ENCODE peak calls at places on chromosomes 13 and 19, in seven cellular contexts. B is pancreas; H is tibial nerve; Z is mammary epithelial cell; E is body of pancreas; U is naive thymus-derived CD4-positive, alpha-beta T cell; R is kidney epithelial cell. S is an unnamed sample. For H3K27me3, the result is how much of the 10 kb centered on the place peaks cover.

GRCh38 chr13:109628251-109628699 is 158.1 kb downstream of the IRS2 start:
- DNase-seq in E (no peak), U (no peak), Z (peak), H (no peak), B (no peak), R (peak), S (no peak)

GRCh38 chr19:55050749-55051532 is 12.0 kb downstream of the RDH13 start:
- DNase-seq in B (no peak), Z (no peak), E (no peak), U (no peak), H (no peak), R (no peak), S (no peak)

GRCh38 chr19:35986664-35987570 is 8.1 kb upstream of the SDHAF1 start:
- DNase-seq in E (no peak), Z (no peak), U (no peak), R (no peak), H (no peak), B (no peak), S (no peak)

GRCh38 chr13:44629465-44630183 is 53.5 kb upstream of the TSC22D1 start:
- DNase-seq in E (no peak), Z (no peak), R (no peak), U (no peak), B (no peak), H (no peak), S (no peak)

GRCh38 chr13:98416408-98416807 is 160.5 kb downstream of the STK24 start:
- DNase-seq in Z (no peak), E (peak), U (no peak), B (peak), R (peak), H (no peak), S (no peak)

GRCh38 chr19:36488816-36489138 is 584 bp downstream of the ZNF566 start:
- DNase-seq in R (no peak), E (peak), H (no peak), U (no peak), Z (no peak), B (no peak), S (no peak)

GRCh38 chr19:7968796-7969559 is 25.5 kb upstream of the TIMM44 start:
- DNase-seq in H (no peak), R (no peak), U (no peak), E (no peak), Z (no peak), B (no peak), S (no peak)

GRCh38 chr13:113654591-113655357 is 3.2 kb downstream of the ATP4B start:
- DNase-seq in R (no peak), U (no peak), Z (no peak), E (peak), B (peak), H (peak), S (no peak)

GRCh38 chr19:50639121-50640112 is at the start of gene SYT3:
- DNase-seq in U (peak), Z (no peak), B (peak), E (peak), H (no peak), R (no peak), S (no peak)

GRCh38 chr13:85528578-85529215 is 270.5 kb downstream of the SLITRK6 start:
- DNase-seq in Z (peak), E (no peak), R (peak), U (no peak), H (no peak), B (no peak), S (no peak)

GRCh38 chr19:1745589-1746031 is 7.7 kb upstream of the ONECUT3 start:
- DNase-seq in B (no peak), U (no peak), Z (no peak), E (no peak), R (no peak), H (no peak), S (no peak)

GRCh38 chr13:98978280-98978679 is 416 bp upstream of the DOCK9 start:
- DNase-seq in R (peak), H (no peak), Z (peak), B (no peak), E (no peak), U (no peak), S (no peak)

GRCh38 chr13:98839826-98840769 is 87.6 kb upstream of the SLC15A1 start:
- DNase-seq in U (no peak), Z (peak), E (peak), H (peak), B (peak), R (no peak), S (peak)

GRCh38 chr19:8307400-8307964 is 676 bp downstream of the CD320 start:
- DNase-seq in R (no peak), B (no peak), H (peak), Z (no peak), E (peak), U (no peak), S (no peak)

GRCh38 chr19:8308891-8309291 is 733 bp upstream of the CD320 start:
- DNase-seq in R (no peak), H (peak), Z (no peak), E (peak), B (peak), U (no peak), S (no peak)

GRCh38 chr13:107216046-107216715 is 648.2 kb upstream of the ARGLU1 start:
- DNase-seq in B (no peak), H (no peak), R (no peak), Z (peak), E (no peak), U (no peak), S (no peak)

GRCh38 chr13:36919206-36919832 is 719 bp downstream of the SMAD9 start:
- DNase-seq in E (peak), R (no peak), Z (peak), H (no peak), U (no peak), B (no peak), S (no peak)

GRCh38 chr13:74667656-74668055 is 533.5 kb upstream of the KLF12 start:
- DNase-seq in H (no peak), B (no peak), R (no peak), Z (no peak), E (no peak), U (no peak), S (no peak)

GRCh38 chr19:46073268-46073922 is 32.6 kb upstream of the IGFL4 start:
- DNase-seq in E (no peak), Z (peak), R (no peak), H (no peak), B (no peak), U (no peak), S (no peak)

GRCh38 chr19:10612515-10613119 is 12.7 kb upstream of the SLC44A2 start:
- DNase-seq in R (no peak), B (peak), H (peak), Z (no peak), U (no peak), E (peak), S (no peak)

GRCh38 chr13:30224732-30225131 is 82.6 kb downstream of the KATNAL1 start:
- DNase-seq in H (no peak), E (no peak), B (no peak), R (no peak), U (no peak), Z (peak), S (no peak)

GRCh38 chr19:51809787-51810186 is 14.8 kb downstream of the FPR3 start:
- DNase-seq in B (no peak), H (no peak), R (no peak), U (no peak), E (no peak), Z (no peak), S (no peak)

GRCh38 chr13:37791699-37792098 is 77.9 kb downstream of the TRPC4 start:
- DNase-seq in E (no peak), U (no peak), Z (no peak), R (no peak), H (no peak), B (no peak), S (no peak)

GRCh38 chr19:15532779-15533521 is 24.6 kb downstream of the CYP4F22 start:
- DNase-seq in R (no peak), E (no peak), H (no peak), B (no peak), U (no peak), Z (peak), S (no peak)

GRCh38 chr13:30421093-30422055 is 919 bp upstream of the UBE2L5 start:
- DNase-seq in B (peak), E (peak), R (no peak), Z (peak), H (peak), U (peak), S (peak)

GRCh38 chr19:51064534-51065220 is at the start of gene KLK13:
- DNase-seq in R (no peak), Z (peak), B (peak), U (no peak), H (no peak), E (peak), S (no peak)

GRCh38 chr19:36160821-36161596 is 8.8 kb upstream of the COX7A1 start:
- DNase-seq in Z (no peak), U (no peak), R (no peak), B (no peak), E (no peak), H (no peak), S (no peak)

GRCh38 chr19:47021536-47022139 is 2.0 kb downstream of the NPAS1 start:
- DNase-seq in R (no peak), Z (no peak), B (no peak), E (no peak), U (no peak), H (no peak), S (no peak)

GRCh38 chr13:38430761-38431160 is 81.1 kb downstream of the UFM1 start:
- DNase-seq in H (no peak), B (no peak), Z (no peak), R (no peak), U (no peak), E (no peak), S (no peak)

GRCh38 chr19:2095338-2095938 is 688 bp downstream of the MOB3A start:
- DNase-seq in E (no peak), Z (no peak), B (peak), U (no peak), H (no peak), R (no peak), S (no peak)

GRCh38 chr19:2149980-2150793 is 1.2 kb downstream of the AP3D1 start:
- DNase-seq in U (no peak), H (no peak), Z (peak), R (no peak), E (peak), B (peak), S (peak)

GRCh38 chr13:25170554-25171107 is 1.5 kb downstream of the AMER2 start:
- DNase-seq in E (no peak), R (no peak), B (no peak), U (no peak), H (no peak), Z (no peak), S (no peak)

GRCh38 chr19:22545751-22546150 is 88.4 kb upstream of the ZNF492 start:
- DNase-seq in Z (peak), B (peak), H (no peak), U (no peak), R (no peak), E (peak), S (no peak)

GRCh38 chr13:95494082-95494681 is 58.3 kb upstream of the CLDN10 start:
- DNase-seq in R (no peak), H (no peak), Z (peak), E (peak), B (peak), U (no peak), S (no peak)

GRCh38 chr19:44570984-44571684 is 41.7 kb upstream of the CEACAM20 start:
- DNase-seq in Z (peak), R (no peak), U (no peak), E (peak), B (peak), H (peak), S (peak)

GRCh38 chr19:35065574-35065973 is 24.1 kb downstream of the HPN start:
- DNase-seq in H (no peak), R (no peak), U (no peak), Z (no peak), E (no peak), B (no peak), S (no peak)

GRCh38 chr19:56080669-56081401 is 40.3 kb downstream of the ZNF787 start:
- DNase-seq in E (peak), R (no peak), U (peak), B (peak), H (peak), Z (peak), S (peak)

GRCh38 chr13:50230365-50230978 is 215.2 kb downstream of the KCNRG start:
- DNase-seq in Z (peak), B (no peak), H (no peak), U (no peak), E (no peak), R (no peak), S (no peak)

GRCh38 chr13:27997904-27998522 is 9.5 kb upstream of the URAD start:
- DNase-seq in B (peak), Z (peak), R (no peak), U (no peak), H (no peak), E (peak), S (no peak)

GRCh38 chr19:38362076-38362945 is 12.1 kb upstream of the PSMD8 start:
- DNase-seq in Z (peak), R (no peak), H (peak), E (peak), U (peak), B (peak), S (peak)

DNA sequence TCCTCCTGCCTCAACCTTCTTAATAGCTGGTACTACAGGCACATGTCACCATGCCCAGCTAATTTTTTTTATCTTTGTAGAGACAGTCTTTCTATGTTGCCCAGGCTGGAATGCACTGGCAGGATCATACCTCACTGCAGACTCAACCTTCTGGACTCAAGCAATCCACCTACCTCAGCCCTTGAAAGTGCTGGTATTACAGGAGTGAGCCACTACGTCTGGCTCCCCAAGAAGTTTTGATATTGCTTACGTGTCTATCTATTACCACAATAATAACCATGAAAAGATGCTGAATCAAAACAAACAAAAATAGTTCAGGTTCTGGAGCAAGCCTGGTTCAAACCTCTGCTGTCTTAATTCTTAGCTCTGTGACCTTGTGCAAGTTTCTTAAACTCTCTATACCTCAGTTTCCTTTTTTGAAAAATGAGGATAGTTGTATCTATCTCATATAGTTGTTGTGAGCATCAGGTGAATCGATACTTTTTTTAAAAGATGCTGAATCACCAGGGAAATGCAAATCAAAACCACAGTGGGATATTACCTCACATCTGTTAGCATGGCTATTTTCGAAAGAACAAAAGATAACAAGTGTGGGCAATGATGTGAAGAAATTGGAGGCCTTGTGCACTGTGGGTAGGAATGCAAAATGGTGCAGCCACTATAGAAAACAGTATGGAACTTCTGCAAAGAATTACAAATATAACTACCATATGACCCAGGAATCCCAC is 19.0 kb upstream of the LEUTX start:
- DNase-seq in B (no peak), R (no peak), H (no peak), Z (no peak), E (no peak), U (no peak), S (no peak)
- H3K27me3 ChIP-seq in B (under half), R (under half), H (under half), Z (under half), E (under half), U (under half), S (under half)

DNA sequence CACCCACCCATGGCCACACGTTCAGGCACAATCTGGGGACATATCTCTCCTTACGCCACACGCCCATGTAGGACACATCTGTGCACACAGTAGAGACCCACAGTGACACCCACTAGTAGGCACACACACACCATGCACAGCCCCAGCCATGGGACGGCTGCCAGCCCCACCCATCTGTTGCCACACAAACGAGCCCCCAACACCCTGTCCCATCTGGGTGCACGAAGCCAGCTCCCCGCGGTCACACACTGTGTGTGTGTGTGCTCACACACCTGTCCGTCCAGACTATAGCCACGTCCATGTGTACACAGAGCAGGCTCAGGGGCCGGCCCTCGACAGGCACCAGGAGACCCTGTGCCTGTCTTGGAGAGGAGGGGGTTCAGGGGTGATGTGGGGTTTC is 10.6 kb downstream of the ERFL start:
- DNase-seq in E (no peak), B (no peak), Z (no peak), H (no peak), R (no peak), U (no peak), S (no peak)
- H3K27me3 ChIP-seq in E (under half), B (under half), Z (under half), H (under half), R (half or more), U (under half), S (under half)

GRCh38 chr19:6530385-6531162 is at the start of gene TNFSF9:
- DNase-seq in R (peak), U (peak), H (peak), B (peak), E (peak), Z (peak), S (peak)

GRCh38 chr19:6527893-6528543 is 2.8 kb upstream of the TNFSF9 start:
- DNase-seq in U (no peak), B (no peak), Z (no peak), H (no peak), E (no peak), R (no peak), S (no peak)

GRCh38 chr19:6528544-6529121 is 2.2 kb upstream of the TNFSF9 start:
- DNase-seq in E (no peak), U (no peak), R (no peak), Z (no peak), B (no peak), H (no peak), S (no peak)

GRCh38 chr19:6529937-6530384 is 865 bp upstream of the TNFSF9 start:
- DNase-seq in U (no peak), R (no peak), E (no peak), Z (no peak), H (no peak), B (no peak), S (no peak)

GRCh38 chr19:6529351-6529750 is 1.5 kb upstream of the TNFSF9 start:
- DNase-seq in H (no peak), U (no peak), E (no peak), R (no peak), B (no peak), Z (no peak), S (no peak)
- H3K27me3 ChIP-seq in H (under half), U (under half), E (under half), R (under half), B (under half), Z (under half), S (under half)

DNA sequence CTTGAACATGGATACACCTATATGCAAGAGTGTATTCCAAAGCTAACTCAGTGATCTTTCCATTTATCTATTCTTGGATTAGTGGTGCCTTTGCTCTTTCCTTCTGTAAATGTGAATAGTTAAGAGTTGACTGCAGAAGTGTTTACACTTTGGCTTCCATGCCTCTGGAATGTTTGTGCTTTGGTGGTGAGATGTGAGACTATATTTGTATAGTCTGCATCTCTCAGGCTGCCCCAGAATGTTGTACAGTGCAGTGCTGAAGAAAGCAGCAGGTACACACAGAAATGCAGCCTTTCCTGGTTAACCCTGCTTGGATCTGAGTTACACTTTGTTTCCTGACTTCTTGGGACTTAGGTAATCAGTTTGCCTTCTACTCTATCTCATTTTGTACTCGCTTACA is 90.2 kb downstream of the DNAJC15 start:
- DNase-seq in R (no peak), H (no peak), U (no peak), Z (no peak), E (no peak), B (no peak), S (no peak)
- H3K27me3 ChIP-seq in R (under half), H (under half), U (under half), Z (under half), E (under half), B (under half), S (under half)

GRCh38 chr13:73521291-73521626 is 462.5 kb downstream of the KLF5 start:
- DNase-seq in Z (no peak), H (no peak), U (no peak), R (no peak), B (no peak), E (no peak), S (peak)
- H3K27me3 ChIP-seq in Z (under half), H (under half), U (under half), R (under half), B (under half), E (under half), S (under half)

DNA sequence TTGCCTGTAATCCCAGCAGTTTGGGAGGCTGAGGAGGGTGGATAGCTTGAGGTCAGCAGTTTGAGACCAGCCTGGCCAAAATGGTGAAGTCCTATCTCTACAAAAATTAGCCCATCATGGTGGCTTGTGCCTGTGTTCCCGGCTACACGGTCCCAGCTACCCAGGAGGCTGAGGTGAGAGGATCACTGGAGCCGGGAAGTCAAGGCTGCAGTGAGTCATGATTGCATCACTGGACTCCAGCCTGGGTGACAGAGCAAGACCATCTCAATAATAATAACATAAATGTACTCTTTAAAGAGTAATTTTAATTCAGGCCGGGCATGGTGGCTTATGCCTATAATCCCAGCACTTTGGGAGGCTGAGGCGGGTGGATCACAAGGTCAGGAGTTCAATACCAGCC is 38.7 kb downstream of the SKA3 start:
- DNase-seq in E (no peak), R (no peak), Z (peak), H (no peak), U (no peak), B (no peak), S (no peak)
- H3K27me3 ChIP-seq in E (under half), R (under half), Z (under half), H (under half), U (under half), B (under half), S (under half)

GRCh38 chr19:29690842-29691241 is 24.2 kb downstream of the C19orf12 start:
- DNase-seq in R (no peak), E (no peak), B (no peak), Z (peak), U (no peak), H (no peak), S (peak)
- H3K27me3 ChIP-seq in R (under half), E (under half), B (under half), Z (under half), U (under half), H (under half), S (under half)

GRCh38 chr19:58154679-58155648 is 4.4 kb upstream of the ZNF329 start:
- DNase-seq in U (peak), R (peak), H (peak), Z (peak), E (peak), B (peak), S (peak)
- H3K27me3 ChIP-seq in U (under half), R (under half), H (under half), Z (under half), E (under half), B (under half), S (under half)

S was measured in CD4-positive, alpha-beta memory T cell.